ENCODE peak calls at places on chromosomes 2 and 18, in eight cellular contexts. E, L, Z, U, C, T, Y and M are unnamed samples. For H3K4me1, the result is how much of the 10 kb centered on the place peaks cover.

GRCh38 chr18:24553886-24554285 is 93.4 kb downstream of the HRH4 start:
- DNase-seq in U (no peak), C (no peak), Z (no peak), L (no peak), Y (no peak), T (no peak), E (no peak), M (no peak)

GRCh38 chr2:26880161-26880560 is 32.2 kb downstream of the DPYSL5 start:
- DNase-seq in Z (no peak), Y (no peak), C (no peak), L (no peak), E (no peak), T (no peak), U (no peak), M (no peak)

GRCh38 chr2:190023860-190024259 is 38.7 kb downstream of the MSTN start:
- DNase-seq in C (no peak), E (no peak), L (no peak), T (no peak), Y (no peak), U (no peak), Z (no peak), M (no peak)

GRCh38 chr18:28411806-28412205 is 234.9 kb upstream of the CDH2 start:
- DNase-seq in T (no peak), C (no peak), E (no peak), U (no peak), Z (peak), L (no peak), Y (no peak), M (no peak)

GRCh38 chr2:32925976-32926707 is 20.6 kb upstream of the LTBP1 start:
- DNase-seq in C (no peak), T (no peak), Y (no peak), E (no peak), Z (no peak), L (no peak), U (no peak), M (no peak)

GRCh38 chr2:60552096-60552850 is 1.2 kb downstream of the BCL11A start:
- DNase-seq in L (no peak), U (peak), E (peak), C (no peak), Z (no peak), Y (no peak), T (no peak), M (peak)

GRCh38 chr2:182941939-182942338 is 75.5 kb upstream of the FRZB start:
- DNase-seq in C (no peak), E (no peak), Y (no peak), T (no peak), U (no peak), Z (no peak), L (no peak), M (no peak)

GRCh38 chr2:160406591-160407392 is 86.8 kb downstream of the RBMS1 start:
- DNase-seq in E (peak), L (peak), T (peak), U (peak), C (peak), Z (peak), Y (no peak), M (peak)

GRCh38 chr2:168850846-168851245 is 39.4 kb downstream of the SPC25 start:
- DNase-seq in C (no peak), T (no peak), Z (no peak), E (no peak), U (no peak), Y (no peak), L (no peak), M (no peak)

GRCh38 chr2:145197944-145198343 is 678.0 kb upstream of the ZEB2 start:
- DNase-seq in C (no peak), L (no peak), U (no peak), E (no peak), T (no peak), Z (no peak), Y (no peak), M (no peak)

GRCh38 chr18:31581498-31582197 is 10.0 kb upstream of the TTR start:
- DNase-seq in L (no peak), E (no peak), Z (no peak), T (no peak), Y (no peak), C (no peak), U (no peak), M (no peak)

GRCh38 chr2:102138331-102138730 is 4.2 kb upstream of the IL1R1 start:
- DNase-seq in C (no peak), T (no peak), Y (no peak), L (no peak), U (no peak), E (no peak), Z (no peak), M (no peak)

GRCh38 chr2:142672698-142673097 is 204.8 kb upstream of the KYNU start:
- DNase-seq in Y (no peak), Z (no peak), T (no peak), L (no peak), U (no peak), E (no peak), C (no peak), M (no peak)

GRCh38 chr2:144914113-144914512 is 394.2 kb upstream of the ZEB2 start:
- DNase-seq in Z (no peak), Y (no peak), C (no peak), E (no peak), U (no peak), L (no peak), T (no peak), M (no peak)

GRCh38 chr2:115194623-115195022 is 752.2 kb downstream of the DPP10 start:
- DNase-seq in T (no peak), E (no peak), L (no peak), Y (no peak), U (no peak), Z (no peak), C (no peak), M (no peak)

GRCh38 chr18:9507565-9508088 is 32.3 kb downstream of the RALBP1 start:
- DNase-seq in Z (no peak), Y (no peak), U (no peak), L (no peak), E (no peak), C (no peak), T (no peak), M (no peak)

GRCh38 chr2:196088209-196088608 is 19.6 kb upstream of the DNAH7 start:
- DNase-seq in C (peak), Y (no peak), U (no peak), T (no peak), Z (no peak), E (no peak), L (no peak), M (no peak)

GRCh38 chr2:30298302-30298701 is 67.0 kb downstream of the LBH start:
- DNase-seq in Y (no peak), Z (no peak), T (no peak), L (no peak), E (no peak), C (no peak), U (no peak), M (no peak)

GRCh38 chr2:111219285-111219684 is 98.6 kb downstream of the BCL2L11 start:
- DNase-seq in T (no peak), U (no peak), L (no peak), Z (no peak), E (no peak), Y (no peak), C (no peak), M (no peak)

GRCh38 chr2:168365094-168365621 is 90.9 kb upstream of the CERS6 start:
- DNase-seq in T (no peak), E (no peak), C (no peak), Z (no peak), U (no peak), L (no peak), Y (no peak), M (no peak)

GRCh38 chr2:108392029-108392428 is 14.3 kb downstream of the SULT1C4 start:
- DNase-seq in U (no peak), T (no peak), C (no peak), L (no peak), Y (no peak), Z (no peak), E (no peak), M (no peak)

GRCh38 chr2:29570539-29570938 is 350.8 kb downstream of the ALK start:
- DNase-seq in Z (no peak), T (no peak), C (no peak), Y (no peak), E (no peak), U (no peak), L (no peak), M (no peak)

GRCh38 chr2:10614940-10615339 is 74.8 kb downstream of the NOL10 start:
- DNase-seq in T (no peak), C (no peak), Z (no peak), U (no peak), E (no peak), Y (no peak), L (no peak), M (no peak)

GRCh38 chr2:41949541-41950439 is 98.0 kb upstream of the PKDCC start:
- DNase-seq in Y (no peak), C (no peak), Z (no peak), E (no peak), L (no peak), U (no peak), T (no peak), M (no peak)

GRCh38 chr2:184272040-184272439 is 326.3 kb upstream of the ZNF804A start:
- DNase-seq in L (no peak), Z (no peak), C (no peak), U (no peak), T (no peak), E (no peak), Y (no peak), M (no peak)

GRCh38 chr18:7369006-7369405 is 138.1 kb downstream of the LRRC30 start:
- DNase-seq in C (no peak), L (no peak), U (no peak), Y (no peak), T (no peak), Z (no peak), E (no peak), M (no peak)

GRCh38 chr18:22210331-22210754 is 41.0 kb downstream of the GATA6 start:
- DNase-seq in Z (no peak), T (no peak), U (no peak), L (no peak), E (no peak), C (no peak), Y (no peak), M (no peak)

GRCh38 chr2:37020212-37020886 is 54.0 kb upstream of the STRN start:
- DNase-seq in Y (peak), E (peak), L (peak), C (peak), Z (peak), U (peak), T (peak), M (no peak)

GRCh38 chr2:37020887-37021796 is 54.8 kb upstream of the STRN start:
- DNase-seq in Y (no peak), T (no peak), C (no peak), Z (no peak), E (no peak), U (no peak), L (no peak), M (no peak)

GRCh38 chr2:37029758-37030157 is 54.4 kb downstream of the HEATR5B start:
- DNase-seq in Z (no peak), L (no peak), C (no peak), T (no peak), U (no peak), Y (no peak), E (no peak), M (no peak)

GRCh38 chr2:37026050-37026449 is 58.1 kb downstream of the HEATR5B start:
- DNase-seq in T (no peak), E (no peak), Z (no peak), C (no peak), U (no peak), L (no peak), Y (no peak), M (no peak)
- TF ChIP-seq CTCF in T (no peak), E (no peak), Z (peak), C (no peak), U (no peak), L (no peak), Y (no peak), M (no peak)

GRCh38 chr2:240569998-240570530 is 1.8 kb downstream of the RNPEPL1 start:
- DNase-seq in Y (peak), E (peak), U (peak), L (peak), T (peak), Z (no peak), C (peak), M (peak)

GRCh38 chr2:240569523-240569997 is 1.3 kb downstream of the RNPEPL1 start:
- DNase-seq in Y (peak), Z (no peak), U (no peak), T (peak), E (no peak), L (no peak), C (no peak), M (no peak)

GRCh38 chr2:240567137-240567871 is 980 bp upstream of the RNPEPL1 start:
- DNase-seq in L (peak), Z (peak), C (peak), T (peak), U (peak), Y (peak), E (peak), M (peak)

GRCh38 chr2:240567872-240568677 is at the start of gene RNPEPL1:
- DNase-seq in E (peak), L (peak), Y (peak), C (peak), U (no peak), Z (peak), T (peak), M (peak)

DNA sequence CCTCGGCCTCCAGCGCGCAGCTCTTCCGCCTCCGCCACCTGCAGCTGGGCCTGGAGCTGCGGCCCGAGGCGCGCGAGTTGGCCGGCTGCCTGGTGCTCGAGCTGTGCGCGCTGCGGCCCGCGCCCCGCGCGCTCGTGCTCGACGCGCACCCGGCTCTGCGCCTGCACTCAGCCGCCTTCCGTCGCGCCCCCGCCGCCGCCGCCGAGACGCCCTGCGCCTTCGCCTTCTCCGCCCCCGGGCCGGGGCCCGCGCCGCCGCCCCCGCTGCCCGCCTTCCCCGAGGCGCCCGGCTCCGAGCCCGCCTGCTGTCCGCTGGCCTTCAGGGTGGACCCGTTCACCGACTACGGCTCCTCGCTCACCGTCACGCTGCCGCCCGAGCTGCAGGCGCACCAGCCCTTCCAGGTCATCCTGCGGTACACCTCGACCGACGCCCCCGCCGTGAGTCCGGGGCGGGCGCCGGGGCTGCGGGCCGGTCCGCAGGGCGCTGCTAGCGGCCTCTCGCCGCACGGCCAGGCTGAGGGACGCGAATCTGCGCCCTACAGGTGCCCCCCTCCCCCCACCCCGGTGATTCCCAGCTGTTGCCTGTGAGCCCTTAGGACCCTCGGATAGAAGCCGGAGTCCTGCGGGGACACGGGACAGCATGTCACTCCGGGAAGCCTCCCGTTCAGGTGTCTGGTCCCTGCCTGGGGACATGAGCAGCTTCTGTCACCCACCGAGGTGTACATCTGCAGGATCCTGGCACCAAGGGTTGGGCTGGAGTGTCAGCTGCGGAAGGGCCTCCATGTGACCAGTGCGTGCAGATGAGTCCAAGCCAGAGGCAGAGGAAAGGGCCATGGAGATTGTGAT is 616 bp downstream of the RNPEPL1 start:
- DNase-seq in L (peak), Y (peak), U (peak), Z (peak), C (peak), T (peak), E (peak), M (peak)
- H3K4me1 ChIP-seq in L (under half), Y (under half), U (under half), Z (under half), C (under half), T (half or more), E (under half), M (half or more)

GRCh38 chr2:604385-604784 is 72.8 kb downstream of the TMEM18 start:
- DNase-seq in U (no peak), C (no peak), Z (no peak), E (no peak), T (no peak), Y (no peak), L (no peak), M (no peak)
- H3K27ac ChIP-seq in U (no peak), C (no peak), Z (no peak), E (no peak), T (no peak), Y (no peak), L (no peak), M (no peak)

GRCh38 chr2:66981074-66981473 is 416.1 kb upstream of the ETAA1 start:
- DNase-seq in L (no peak), U (no peak), Y (no peak), C (no peak), E (no peak), T (no peak), Z (no peak), M (no peak)

GRCh38 chr2:66982766-66983165 is 414.4 kb upstream of the ETAA1 start:
- DNase-seq in Y (no peak), E (no peak), Z (no peak), U (no peak), C (no peak), L (no peak), T (no peak), M (no peak)

GRCh38 chr2:66987747-66988146 is 409.4 kb upstream of the ETAA1 start:
- DNase-seq in L (no peak), T (no peak), U (no peak), C (no peak), Z (no peak), Y (no peak), E (no peak), M (no peak)

GRCh38 chr2:66985901-66986300 is 411.2 kb upstream of the ETAA1 start:
- DNase-seq in E (no peak), Z (no peak), Y (no peak), T (no peak), U (no peak), L (no peak), C (no peak), M (no peak)

GRCh38 chr2:66984864-66985263 is 412.3 kb upstream of the ETAA1 start:
- DNase-seq in T (no peak), L (no peak), U (no peak), C (no peak), Z (no peak), E (no peak), Y (no peak), M (no peak)
- TF ChIP-seq CTCF in T (no peak), L (no peak), U (no peak), C (no peak), Z (no peak), E (no peak), Y (no peak), M (no peak)

DNA sequence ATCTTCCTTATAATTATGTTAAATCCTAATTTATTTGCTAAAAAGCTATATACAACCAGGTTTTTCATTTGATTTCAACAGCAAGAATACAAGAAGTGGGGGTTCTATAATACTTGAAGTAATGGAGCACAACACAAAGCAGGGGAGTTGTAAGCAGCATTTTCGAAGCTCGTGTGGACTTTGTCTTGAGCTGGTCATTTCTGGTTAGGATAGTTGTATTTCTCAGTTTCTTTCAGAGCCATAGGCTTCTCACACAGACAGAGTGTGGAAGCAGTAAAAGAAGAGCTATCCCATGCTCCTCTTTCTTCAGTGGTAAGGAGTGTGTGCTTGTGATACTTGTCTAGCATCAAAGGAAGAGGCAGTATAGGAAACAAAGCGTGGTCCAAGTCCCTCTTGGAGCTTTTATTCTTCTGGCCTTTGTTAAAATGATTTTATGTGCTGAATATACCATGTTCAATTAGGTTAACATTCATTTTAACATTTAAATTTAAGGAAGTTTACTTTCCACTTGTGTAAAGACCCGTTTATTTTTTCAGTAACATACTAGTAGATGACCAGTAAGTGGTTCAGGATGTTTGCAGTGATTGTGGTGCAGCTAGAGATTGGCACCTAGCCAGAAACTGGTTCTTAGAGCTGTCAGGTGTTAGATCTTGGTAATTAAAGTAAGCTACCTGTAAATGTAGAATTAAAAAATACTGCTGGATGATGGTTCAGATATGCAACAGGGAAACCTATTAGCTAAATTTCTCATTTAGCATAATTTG is 14.6 kb downstream of the CCNYL1 start:
- DNase-seq in T (no peak), L (no peak), Z (no peak), C (no peak), Y (no peak), U (no peak), E (no peak), M (no peak)
- H3K4me1 ChIP-seq in T (under half), L (under half), Z (under half), C (under half), Y (under half), U (under half), E (under half), M (under half)

DNA sequence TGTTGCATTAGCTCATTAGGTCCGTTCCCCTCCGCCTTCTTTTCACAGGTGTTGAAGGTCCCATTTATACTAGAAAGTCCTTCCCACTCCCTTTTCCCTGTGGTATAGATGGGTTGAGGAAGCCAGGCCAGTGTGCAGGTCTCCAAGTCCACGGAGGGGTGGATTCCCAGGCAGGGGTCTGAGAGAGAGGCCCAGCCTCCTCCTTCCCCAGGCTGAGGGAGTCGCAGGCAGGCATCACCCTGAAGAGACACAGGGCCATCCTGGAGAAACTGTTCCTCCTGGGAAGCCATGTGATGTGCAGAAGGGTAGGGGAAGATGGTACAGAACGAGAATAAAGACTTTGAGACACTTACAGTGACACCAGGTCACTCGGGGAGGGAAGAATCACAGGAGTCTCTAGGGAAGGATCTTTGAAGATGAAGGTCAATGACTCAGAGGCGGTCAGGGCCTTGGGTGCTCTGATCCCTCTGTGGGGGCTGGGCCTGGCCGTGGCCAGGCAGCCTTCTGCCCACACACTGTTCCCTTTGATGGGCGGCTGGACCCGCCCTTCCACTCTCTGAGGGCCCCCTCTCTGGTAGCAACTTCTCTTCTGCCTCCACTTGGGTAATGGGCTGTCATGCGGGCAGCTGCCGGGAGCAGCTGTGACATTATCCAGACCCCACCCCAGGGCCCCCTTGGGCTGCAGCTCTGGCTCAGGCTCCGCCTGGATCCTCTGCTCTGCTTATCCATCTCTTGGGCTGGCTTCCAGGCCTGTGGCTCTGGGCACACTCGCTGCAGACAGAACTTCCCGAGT is 45.1 kb downstream of the RHOB start:
- DNase-seq in E (peak), C (no peak), U (no peak), Y (peak), T (no peak), Z (peak), L (peak), M (no peak)
- H3K27ac ChIP-seq in E (no peak), C (no peak), U (no peak), Y (no peak), T (no peak), Z (no peak), L (no peak), M (no peak)

GRCh38 chr2:159168707-159169106 is 117.8 kb downstream of the WDSUB1 start:
- DNase-seq in Y (no peak), U (no peak), E (no peak), Z (no peak), L (no peak), C (no peak), T (no peak), M (no peak)
- TF ChIP-seq CTCF in Y (no peak), U (no peak), E (peak), Z (peak), L (no peak), C (no peak), T (peak), M (no peak)

GRCh38 chr2:236168110-236169067 is at the start of gene GBX2:
- DNase-seq in Z (no peak), Y (no peak), E (no peak), U (no peak), C (no peak), T (no peak), L (no peak), M (peak)
- H3K4me1 ChIP-seq in Z (under half), Y (under half), E (half or more), U (under half), C (under half), T (under half), L (under half), M (under half)